ENCODE peak calls at places on chromosomes 16 and 17, in eight cellular contexts. W is GM10248; E is lower leg skin; Q is left kidney; B is naive thymus-derived CD4-positive, alpha-beta T cell; M is hypothalamus; S is caudate nucleus; D is non-pigmented ciliary epithelial cell. Z is an unnamed sample.

GRCh38 chr17:60167095-60167741 is 17.4 kb downstream of the CA4 start:
- DNase-seq in E (no peak), W (no peak), B (no peak), D (no peak), Q (no peak), M (no peak), S (no peak), Z (no peak)

GRCh38 chr16:46822270-46822669 is 8.7 kb downstream of the C16orf87 start:
- DNase-seq in S (no peak), Q (no peak), D (peak; percentile 70), E (no peak), B (no peak), M (no peak), W (peak; percentile 42), Z (no peak)

GRCh38 chr16:73064227-73064995 is 16.5 kb upstream of the ZFHX3 start:
- DNase-seq in W (no peak), S (no peak), B (no peak), E (no peak), M (no peak), Q (peak; percentile 65), D (no peak), Z (no peak)

GRCh38 chr17:17822189-17822978 is 14.4 kb downstream of the SREBF1 start:
- DNase-seq in D (no peak), S (peak; percentile 90), E (no peak), W (no peak), M (peak; percentile 38), B (no peak), Q (no peak), Z (peak; percentile 49)

GRCh38 chr17:45334701-45335677 is 18.2 kb upstream of the MAP3K14 start:
- DNase-seq in B (no peak), W (no peak), S (no peak), Q (no peak), D (no peak), E (peak; percentile 70), M (no peak), Z (no peak)

GRCh38 chr17:74994440-74994839 is 7.0 kb downstream of the CDR2L start:
- DNase-seq in M (no peak), B (no peak), W (no peak), Q (no peak), S (no peak), D (peak; percentile 51), E (no peak), Z (no peak)

GRCh38 chr17:81615401-81615930 is 21.4 kb downstream of the NPLOC4 start:
- DNase-seq in Q (no peak), D (no peak), W (no peak), M (no peak), B (no peak), S (no peak), E (no peak), Z (no peak)

GRCh38 chr16:30054959-30055553 is 10.5 kb upstream of the ALDOA start:
- DNase-seq in S (no peak), Q (peak; percentile 53), D (no peak), E (no peak), M (no peak), W (peak; percentile 70), B (peak; percentile 43), Z (no peak)

GRCh38 chr16:10412935-10413601 is 27.2 kb downstream of the ATF7IP2 start:
- DNase-seq in D (no peak), E (no peak), Q (no peak), M (no peak), W (no peak), B (no peak), S (no peak), Z (no peak)

Z was measured in BJ.